ENCODE peak calls at places on chromosomes 4 and X, in seven cellular contexts. One of them, this sample, is unnamed.

GRCh38 chrX:86910027-86910426 is 607.6 kb upstream of the KLHL4 start:
- DNase-seq in GM12865: no peak
- DNase-seq in AG10803: no peak
- DNase-seq in fibroblast of mammary gland: no peak
- DNase-seq in kidney epithelial cell: no peak
- DNase-seq in A549: no peak
- DNase-seq in keratinocyte: no peak
- DNase-seq in this sample: no peak

GRCh38 chr4:85650908-85651307 is 176.0 kb downstream of the ARHGAP24 start:
- DNase-seq in AG10803: no peak
- DNase-seq in keratinocyte: no peak
- DNase-seq in fibroblast of mammary gland: no peak
- DNase-seq in A549: no peak
- DNase-seq in GM12865: no peak
- DNase-seq in kidney epithelial cell: no peak
- DNase-seq in this sample: no peak

GRCh38 chrX:154735695-154736393 is 15.0 kb downstream of the GAB3 start:
- DNase-seq in keratinocyte: peak
- DNase-seq in GM12865: no peak
- DNase-seq in kidney epithelial cell: no peak
- DNase-seq in fibroblast of mammary gland: peak
- DNase-seq in A549: peak
- DNase-seq in AG10803: peak
- DNase-seq in this sample: no peak

GRCh38 chr4:159290321-159291030 is 187.6 kb downstream of the RAPGEF2 start:
- DNase-seq in kidney epithelial cell: peak
- DNase-seq in AG10803: no peak
- DNase-seq in A549: no peak
- DNase-seq in GM12865: no peak
- DNase-seq in keratinocyte: no peak
- DNase-seq in fibroblast of mammary gland: peak
- DNase-seq in this sample: no peak

GRCh38 chr4:183149968-183150539 is 51.0 kb downstream of the WWC2 start:
- DNase-seq in GM12865: no peak
- DNase-seq in keratinocyte: no peak
- DNase-seq in A549: no peak
- DNase-seq in AG10803: no peak
- DNase-seq in kidney epithelial cell: no peak
- DNase-seq in fibroblast of mammary gland: no peak
- DNase-seq in this sample: no peak

GRCh38 chrX:154401918-154402621 is 3.9 kb downstream of the RPL10 start:
- DNase-seq in fibroblast of mammary gland: no peak
- DNase-seq in kidney epithelial cell: no peak
- DNase-seq in keratinocyte: no peak
- DNase-seq in AG10803: no peak
- DNase-seq in A549: no peak
- DNase-seq in GM12865: peak
- DNase-seq in this sample: no peak

GRCh38 chr4:73740353-73740778 is at the start of gene CXCL8:
- DNase-seq in AG10803: peak
- DNase-seq in fibroblast of mammary gland: peak
- DNase-seq in kidney epithelial cell: no peak
- DNase-seq in A549: peak
- DNase-seq in keratinocyte: peak
- DNase-seq in GM12865: no peak
- DNase-seq in this sample: no peak

GRCh38 chr4:188403272-188403671 is 264.0 kb downstream of the TRIML1 start:
- DNase-seq in AG10803: peak
- DNase-seq in kidney epithelial cell: no peak
- DNase-seq in fibroblast of mammary gland: peak
- DNase-seq in keratinocyte: no peak
- DNase-seq in GM12865: no peak
- DNase-seq in A549: no peak
- DNase-seq in this sample: no peak

GRCh38 chr4:150257338-150257737 is 179.1 kb downstream of the DCLK2 start:
- DNase-seq in A549: no peak
- DNase-seq in AG10803: no peak
- DNase-seq in kidney epithelial cell: no peak
- DNase-seq in fibroblast of mammary gland: no peak
- DNase-seq in keratinocyte: no peak
- DNase-seq in GM12865: no peak
- DNase-seq in this sample: no peak

GRCh38 chr4:105057370-105058096 is 89.1 kb upstream of the TET2 start:
- DNase-seq in kidney epithelial cell: no peak
- DNase-seq in GM12865: peak
- DNase-seq in AG10803: no peak
- DNase-seq in keratinocyte: no peak
- DNase-seq in fibroblast of mammary gland: no peak
- DNase-seq in A549: no peak
- DNase-seq in this sample: no peak

GRCh38 chrX:41164469-41164868 is 79.2 kb downstream of the USP9X start:
- DNase-seq in A549: no peak
- DNase-seq in GM12865: no peak
- DNase-seq in keratinocyte: no peak
- DNase-seq in fibroblast of mammary gland: no peak
- DNase-seq in AG10803: no peak
- DNase-seq in kidney epithelial cell: no peak
- DNase-seq in this sample: no peak

GRCh38 chrX:69264134-69264533 is 98.9 kb upstream of the PJA1 start:
- DNase-seq in fibroblast of mammary gland: no peak
- DNase-seq in kidney epithelial cell: no peak
- DNase-seq in AG10803: no peak
- DNase-seq in GM12865: no peak
- DNase-seq in A549: no peak
- DNase-seq in keratinocyte: no peak
- DNase-seq in this sample: no peak

GRCh38 chr4:149999485-150000074 is 78.7 kb upstream of the DCLK2 start:
- DNase-seq in AG10803: peak
- DNase-seq in A549: peak
- DNase-seq in keratinocyte: no peak
- DNase-seq in fibroblast of mammary gland: peak
- DNase-seq in kidney epithelial cell: peak
- DNase-seq in GM12865: peak
- DNase-seq in this sample: peak

GRCh38 chrX:119402588-119402987 is 3.5 kb downstream of the SLC25A43 start:
- DNase-seq in A549: no peak
- DNase-seq in kidney epithelial cell: no peak
- DNase-seq in AG10803: no peak
- DNase-seq in keratinocyte: no peak
- DNase-seq in GM12865: no peak
- DNase-seq in fibroblast of mammary gland: no peak
- DNase-seq in this sample: no peak

GRCh38 chrX:37871626-37872302 is 24.4 kb upstream of the DYNLT3 start:
- DNase-seq in keratinocyte: peak
- DNase-seq in kidney epithelial cell: peak
- DNase-seq in AG10803: peak
- DNase-seq in fibroblast of mammary gland: peak
- DNase-seq in A549: peak
- DNase-seq in GM12865: no peak
- DNase-seq in this sample: peak

GRCh38 chr4:67558493-67558892 is at the start of gene STAP1:
- DNase-seq in A549: no peak
- DNase-seq in keratinocyte: no peak
- DNase-seq in fibroblast of mammary gland: no peak
- DNase-seq in GM12865: peak
- DNase-seq in kidney epithelial cell: no peak
- DNase-seq in AG10803: no peak
- DNase-seq in this sample: no peak

GRCh38 chrX:102599950-102600579 is 750 bp downstream of the ARMCX5 start:
- DNase-seq in A549: peak
- DNase-seq in keratinocyte: no peak
- DNase-seq in AG10803: peak
- DNase-seq in kidney epithelial cell: no peak
- DNase-seq in GM12865: no peak
- DNase-seq in fibroblast of mammary gland: peak
- DNase-seq in this sample: no peak

GRCh38 chrX:79366888-79367749 is at the start of gene ITM2A:
- DNase-seq in keratinocyte: no peak
- DNase-seq in fibroblast of mammary gland: peak
- DNase-seq in A549: no peak
- DNase-seq in GM12865: peak
- DNase-seq in AG10803: no peak
- DNase-seq in kidney epithelial cell: no peak
- DNase-seq in this sample: no peak

GRCh38 chr4:15717126-15717525 is 14.3 kb downstream of the BST1 start:
- DNase-seq in GM12865: no peak
- DNase-seq in AG10803: peak
- DNase-seq in kidney epithelial cell: no peak
- DNase-seq in keratinocyte: no peak
- DNase-seq in A549: no peak
- DNase-seq in fibroblast of mammary gland: no peak
- DNase-seq in this sample: no peak

GRCh38 chrX:46903458-46904242 is 8.6 kb upstream of the JADE3 start:
- DNase-seq in A549: peak
- DNase-seq in kidney epithelial cell: peak
- DNase-seq in keratinocyte: no peak
- DNase-seq in GM12865: peak
- DNase-seq in AG10803: peak
- DNase-seq in fibroblast of mammary gland: peak
- DNase-seq in this sample: peak
- TF ChIP-seq CTCF in A549: peak
- TF ChIP-seq CTCF in kidney epithelial cell: peak
- TF ChIP-seq CTCF in keratinocyte: peak
- TF ChIP-seq CTCF in GM12865: peak
- TF ChIP-seq CTCF in AG10803: no peak
- TF ChIP-seq CTCF in fibroblast of mammary gland: peak
- TF ChIP-seq CTCF in this sample: peak

GRCh38 chrX:13254076-13254785 is 65.6 kb downstream of the ATXN3L start:
- DNase-seq in keratinocyte: no peak
- DNase-seq in GM12865: peak
- DNase-seq in fibroblast of mammary gland: peak
- DNase-seq in kidney epithelial cell: no peak
- DNase-seq in A549: peak
- DNase-seq in AG10803: peak
- DNase-seq in this sample: no peak
- TF ChIP-seq CTCF in keratinocyte: no peak
- TF ChIP-seq CTCF in GM12865: peak
- TF ChIP-seq CTCF in fibroblast of mammary gland: peak
- TF ChIP-seq CTCF in kidney epithelial cell: peak
- TF ChIP-seq CTCF in A549: no peak
- TF ChIP-seq CTCF in AG10803: no peak
- TF ChIP-seq CTCF in this sample: no peak

GRCh38 chr4:134867027-134867426 is 665.4 kb upstream of the PABPC4L start:
- DNase-seq in AG10803: no peak
- DNase-seq in fibroblast of mammary gland: no peak
- DNase-seq in kidney epithelial cell: no peak
- DNase-seq in GM12865: no peak
- DNase-seq in A549: no peak
- DNase-seq in keratinocyte: no peak
- DNase-seq in this sample: no peak

GRCh38 chr4:134862116-134862515 is 660.5 kb upstream of the PABPC4L start:
- DNase-seq in kidney epithelial cell: no peak
- DNase-seq in GM12865: no peak
- DNase-seq in A549: no peak
- DNase-seq in fibroblast of mammary gland: no peak
- DNase-seq in AG10803: no peak
- DNase-seq in keratinocyte: no peak
- DNase-seq in this sample: no peak

DNA sequence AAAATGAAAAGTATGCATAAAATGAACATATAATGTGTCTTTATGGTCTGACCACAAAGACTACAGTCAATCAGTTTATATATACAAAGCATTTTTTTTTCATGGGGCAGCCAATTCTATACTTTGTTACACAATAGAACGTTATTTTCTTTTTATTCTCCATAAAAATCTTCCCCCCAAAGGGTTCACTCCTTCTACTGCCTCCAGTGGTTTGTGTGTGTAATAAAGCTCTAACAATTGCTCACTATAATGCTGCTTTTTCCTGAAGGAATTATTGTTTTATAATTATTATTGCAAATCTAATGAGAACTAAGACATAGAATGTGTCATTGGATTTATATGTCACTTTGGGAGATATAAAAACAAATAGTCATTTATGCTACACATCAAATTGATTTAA is 664.1 kb upstream of the PABPC4L start:
- DNase-seq in keratinocyte: no peak
- DNase-seq in GM12865: no peak
- DNase-seq in kidney epithelial cell: no peak
- DNase-seq in AG10803: no peak
- DNase-seq in fibroblast of mammary gland: no peak
- DNase-seq in A549: no peak
- DNase-seq in this sample: no peak
- TF ChIP-seq CTCF in keratinocyte: no peak
- TF ChIP-seq CTCF in GM12865: no peak
- TF ChIP-seq CTCF in kidney epithelial cell: peak
- TF ChIP-seq CTCF in AG10803: no peak
- TF ChIP-seq CTCF in fibroblast of mammary gland: no peak
- TF ChIP-seq CTCF in A549: no peak
- TF ChIP-seq CTCF in this sample: no peak

DNA sequence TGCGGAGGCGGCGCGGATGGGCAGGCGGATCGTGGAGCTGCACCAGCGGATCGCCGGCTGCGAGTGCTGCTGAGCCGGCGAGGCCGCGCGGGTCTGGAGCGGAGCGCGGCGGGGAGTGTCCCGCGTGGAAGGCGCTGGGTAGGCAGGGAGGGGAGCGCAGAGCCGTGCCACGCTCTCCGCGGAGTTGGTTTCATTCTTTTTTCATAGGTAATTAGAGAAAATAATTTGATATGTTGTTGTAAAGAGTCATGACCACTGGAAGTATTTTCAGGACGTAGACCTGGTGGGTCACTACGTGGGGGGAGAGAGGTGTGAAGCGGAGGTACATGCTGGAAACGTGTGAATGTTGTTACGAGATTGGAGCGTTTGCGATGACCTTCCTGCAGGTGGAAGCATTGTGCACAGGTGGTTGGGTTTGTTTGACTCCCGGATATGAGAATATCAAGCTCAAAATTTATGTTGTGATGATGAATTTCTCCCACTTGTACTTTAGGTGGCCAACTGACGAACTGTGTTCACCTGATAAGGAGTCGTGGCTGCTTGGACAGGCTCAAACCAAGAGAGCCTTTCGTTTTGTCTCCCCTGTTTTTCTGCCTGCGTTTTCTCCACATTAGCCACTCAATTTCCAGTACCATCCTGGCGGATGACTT is 19.1 kb upstream of the S100P start:
- DNase-seq in keratinocyte: no peak
- DNase-seq in AG10803: no peak
- DNase-seq in fibroblast of mammary gland: peak
- DNase-seq in GM12865: peak
- DNase-seq in kidney epithelial cell: no peak
- DNase-seq in A549: peak
- DNase-seq in this sample: no peak
- TF ChIP-seq CTCF in keratinocyte: peak
- TF ChIP-seq CTCF in AG10803: peak
- TF ChIP-seq CTCF in fibroblast of mammary gland: peak
- TF ChIP-seq CTCF in GM12865: peak
- TF ChIP-seq CTCF in kidney epithelial cell: peak
- TF ChIP-seq CTCF in A549: peak
- TF ChIP-seq CTCF in this sample: peak

GRCh38 chr4:75154994-75155393 is 222.1 kb downstream of the PARM1 start:
- DNase-seq in fibroblast of mammary gland: no peak
- DNase-seq in keratinocyte: no peak
- DNase-seq in kidney epithelial cell: no peak
- DNase-seq in A549: no peak
- DNase-seq in GM12865: no peak
- DNase-seq in AG10803: no peak
- DNase-seq in this sample: no peak

GRCh38 chr4:75158451-75158850 is 225.5 kb downstream of the PARM1 start:
- DNase-seq in kidney epithelial cell: no peak
- DNase-seq in fibroblast of mammary gland: no peak
- DNase-seq in A549: no peak
- DNase-seq in GM12865: no peak
- DNase-seq in keratinocyte: no peak
- DNase-seq in AG10803: no peak
- DNase-seq in this sample: no peak
- TF ChIP-seq CTCF in kidney epithelial cell: no peak
- TF ChIP-seq CTCF in fibroblast of mammary gland: no peak
- TF ChIP-seq CTCF in A549: no peak
- TF ChIP-seq CTCF in GM12865: no peak
- TF ChIP-seq CTCF in keratinocyte: no peak
- TF ChIP-seq CTCF in AG10803: no peak
- TF ChIP-seq CTCF in this sample: no peak